ENCODE peak calls at places on chromosomes 3 and 15, in six cellular contexts. D is psoas muscle; I is effector memory CD8-positive, alpha-beta T cell; B is stimulated activated CD4-positive, alpha-beta T cell treated with anti-CD3 and anti-CD28 coated beads, Interleukin-2, amount 100 ng/mL, for 48 hours; J is RPMI8226; T is transverse colon. K is an unnamed sample.

GRCh38 chr3:104596551-104596950 is 770.2 kb upstream of the ALCAM start:
- DNase-seq in D (no peak), I (no peak), B (no peak), J (peak), T (no peak), K (peak)

GRCh38 chr3:154327871-154328270 is 3.6 kb upstream of the DHX36 start:
- DNase-seq in D (no peak), I (no peak), B (no peak), J (no peak), T (no peak), K (no peak)

GRCh38 chr3:19543212-19543841 is 390.7 kb downstream of the EFHB start:
- DNase-seq in D (no peak), I (no peak), B (no peak), J (peak), T (no peak), K (peak)

GRCh38 chr3:144774897-144775296 is 803.3 kb downstream of the DIPK2A start:
- DNase-seq in D (no peak), I (no peak), B (no peak), J (peak), T (no peak), K (peak)

GRCh38 chr3:150972379-150972985 is at the start of gene CLRN1:
- DNase-seq in D (no peak), I (no peak), B (no peak), J (no peak), T (peak), K (no peak)

GRCh38 chr3:117547956-117548550 is 838.5 kb downstream of the TUSC7 start:
- DNase-seq in D (no peak), I (no peak), B (no peak), J (no peak), T (no peak), K (peak)

GRCh38 chr15:77629070-77630030 is 3.4 kb downstream of the LINGO1 start:
- DNase-seq in D (no peak), I (no peak), B (no peak), J (no peak), T (no peak), K (no peak)

GRCh38 chr3:142484912-142485435 is 37.1 kb upstream of the XRN1 start:
- DNase-seq in D (no peak), I (no peak), B (no peak), J (no peak), T (no peak), K (no peak)

GRCh38 chr3:167302710-167303109 is 77.4 kb downstream of the ZBBX start:
- DNase-seq in D (no peak), I (no peak), B (no peak), J (no peak), T (no peak), K (no peak)

GRCh38 chr15:50265620-50266019 is at the start of gene HDC:
- DNase-seq in D (no peak), I (no peak), B (no peak), J (no peak), T (no peak), K (no peak)

GRCh38 chr15:37058316-37058985 is 41.9 kb downstream of the MEIS2 start:
- DNase-seq in D (no peak), I (no peak), B (no peak), J (no peak), T (no peak), K (no peak)

K was measured in H4.